ENCODE peak calls at places on chromosomes 11 and 22, in eight cellular contexts. One of them, this sample, is unnamed.

GRCh38 chr11:66294626-66295620 is 3.2 kb downstream of the TMEM151A start:
- DNase-seq in BE2C: no peak
- DNase-seq in osteocyte: no peak
- DNase-seq in endothelial cell of umbilical vein: no peak
- DNase-seq in breast epithelium: no peak
- DNase-seq in HFFc6: no peak
- DNase-seq in A549: no peak
- DNase-seq in GM23338: no peak
- DNase-seq in this sample: no peak

GRCh38 chr22:23150762-23151161 is 5.5 kb downstream of the RAB36 start:
- DNase-seq in BE2C: no peak
- DNase-seq in osteocyte: no peak
- DNase-seq in endothelial cell of umbilical vein: no peak
- DNase-seq in breast epithelium: no peak
- DNase-seq in HFFc6: no peak
- DNase-seq in A549: no peak
- DNase-seq in GM23338: no peak
- DNase-seq in this sample: no peak

GRCh38 chr11:122731500-122731913 is 76.0 kb downstream of the UBASH3B start:
- DNase-seq in BE2C: no peak
- DNase-seq in osteocyte: no peak
- DNase-seq in endothelial cell of umbilical vein: no peak
- DNase-seq in breast epithelium: no peak
- DNase-seq in HFFc6: peak
- DNase-seq in A549: peak
- DNase-seq in GM23338: no peak
- DNase-seq in this sample: no peak

GRCh38 chr11:110505514-110506284 is 76.0 kb downstream of the FDX1 start:
- DNase-seq in BE2C: no peak
- DNase-seq in osteocyte: no peak
- DNase-seq in endothelial cell of umbilical vein: no peak
- DNase-seq in breast epithelium: no peak
- DNase-seq in HFFc6: no peak
- DNase-seq in A549: no peak
- DNase-seq in GM23338: no peak
- DNase-seq in this sample: no peak

GRCh38 chr11:68962527-68963250 is 18.1 kb downstream of the MRGPRD start:
- DNase-seq in BE2C: no peak
- DNase-seq in osteocyte: no peak
- DNase-seq in endothelial cell of umbilical vein: no peak
- DNase-seq in breast epithelium: no peak
- DNase-seq in HFFc6: no peak
- DNase-seq in A549: no peak
- DNase-seq in GM23338: no peak
- DNase-seq in this sample: no peak

GRCh38 chr11:30712749-30713148 is 126.6 kb upstream of the MPPED2 start:
- DNase-seq in BE2C: no peak
- DNase-seq in osteocyte: no peak
- DNase-seq in endothelial cell of umbilical vein: no peak
- DNase-seq in breast epithelium: no peak
- DNase-seq in HFFc6: no peak
- DNase-seq in A549: no peak
- DNase-seq in GM23338: no peak
- DNase-seq in this sample: no peak

GRCh38 chr11:94583885-94584500 is 16.8 kb downstream of the PIWIL4 start:
- DNase-seq in BE2C: no peak
- DNase-seq in osteocyte: no peak
- DNase-seq in endothelial cell of umbilical vein: no peak
- DNase-seq in breast epithelium: no peak
- DNase-seq in HFFc6: no peak
- DNase-seq in A549: no peak
- DNase-seq in GM23338: no peak
- DNase-seq in this sample: no peak

GRCh38 chr11:43941257-43941879 is 1.1 kb upstream of the C11orf96 start:
- DNase-seq in BE2C: peak
- DNase-seq in osteocyte: no peak
- DNase-seq in endothelial cell of umbilical vein: no peak
- DNase-seq in breast epithelium: no peak
- DNase-seq in HFFc6: no peak
- DNase-seq in A549: no peak
- DNase-seq in GM23338: no peak
- DNase-seq in this sample: no peak

GRCh38 chr11:119470316-119471266 is 47.6 kb upstream of the THY1 start:
- DNase-seq in BE2C: peak
- DNase-seq in osteocyte: peak
- DNase-seq in endothelial cell of umbilical vein: no peak
- DNase-seq in breast epithelium: peak
- DNase-seq in HFFc6: peak
- DNase-seq in A549: no peak
- DNase-seq in GM23338: no peak
- DNase-seq in this sample: peak

GRCh38 chr11:2387266-2387982 is 10.3 kb downstream of the CD81 start:
- DNase-seq in BE2C: no peak
- DNase-seq in osteocyte: no peak
- DNase-seq in endothelial cell of umbilical vein: no peak
- DNase-seq in breast epithelium: no peak
- DNase-seq in HFFc6: peak
- DNase-seq in A549: no peak
- DNase-seq in GM23338: no peak
- DNase-seq in this sample: no peak

GRCh38 chr22:41822289-41823057 is 10.4 kb upstream of the SREBF2 start:
- DNase-seq in BE2C: no peak
- DNase-seq in osteocyte: no peak
- DNase-seq in endothelial cell of umbilical vein: peak
- DNase-seq in breast epithelium: no peak
- DNase-seq in HFFc6: peak
- DNase-seq in A549: peak
- DNase-seq in GM23338: peak
- DNase-seq in this sample: no peak

GRCh38 chr11:28674432-28675076 is 566.4 kb downstream of the METTL15 start:
- DNase-seq in BE2C: peak
- DNase-seq in osteocyte: no peak
- DNase-seq in endothelial cell of umbilical vein: peak
- DNase-seq in breast epithelium: no peak
- DNase-seq in HFFc6: peak
- DNase-seq in A549: no peak
- DNase-seq in GM23338: peak
- DNase-seq in this sample: no peak

GRCh38 chr11:59680287-59681154 is 11.7 kb upstream of the PATL1 start:
- DNase-seq in BE2C: peak
- DNase-seq in osteocyte: no peak
- DNase-seq in endothelial cell of umbilical vein: peak
- DNase-seq in breast epithelium: peak
- DNase-seq in HFFc6: peak
- DNase-seq in A549: peak
- DNase-seq in GM23338: peak
- DNase-seq in this sample: no peak

GRCh38 chr22:42992886-42993479 is 22.0 kb downstream of the PACSIN2 start:
- DNase-seq in BE2C: no peak
- DNase-seq in osteocyte: no peak
- DNase-seq in endothelial cell of umbilical vein: no peak
- DNase-seq in breast epithelium: no peak
- DNase-seq in HFFc6: no peak
- DNase-seq in A549: no peak
- DNase-seq in GM23338: no peak
- DNase-seq in this sample: no peak

GRCh38 chr11:68992743-68993255 is 12.0 kb upstream of the MRGPRD start:
- DNase-seq in BE2C: no peak
- DNase-seq in osteocyte: peak
- DNase-seq in endothelial cell of umbilical vein: no peak
- DNase-seq in breast epithelium: no peak
- DNase-seq in HFFc6: no peak
- DNase-seq in A549: no peak
- DNase-seq in GM23338: no peak
- DNase-seq in this sample: no peak

GRCh38 chr22:38461414-38462081 is 6.3 kb upstream of the KDELR3 start:
- DNase-seq in BE2C: peak
- DNase-seq in osteocyte: peak
- DNase-seq in endothelial cell of umbilical vein: peak
- DNase-seq in breast epithelium: peak
- DNase-seq in HFFc6: peak
- DNase-seq in A549: peak
- DNase-seq in GM23338: peak
- DNase-seq in this sample: peak

GRCh38 chr22:43407591-43407990 is 4.2 kb upstream of the MPPED1 start:
- DNase-seq in BE2C: peak
- DNase-seq in osteocyte: no peak
- DNase-seq in endothelial cell of umbilical vein: no peak
- DNase-seq in breast epithelium: no peak
- DNase-seq in HFFc6: no peak
- DNase-seq in A549: no peak
- DNase-seq in GM23338: no peak
- DNase-seq in this sample: no peak

GRCh38 chr11:71496421-71496820 is 30.6 kb upstream of the KRTAP5-7 start:
- DNase-seq in BE2C: no peak
- DNase-seq in osteocyte: peak
- DNase-seq in endothelial cell of umbilical vein: no peak
- DNase-seq in breast epithelium: no peak
- DNase-seq in HFFc6: no peak
- DNase-seq in A549: no peak
- DNase-seq in GM23338: no peak
- DNase-seq in this sample: no peak

GRCh38 chr11:84089072-84090057 is 803.2 kb upstream of the CCDC90B start:
- DNase-seq in BE2C: peak
- DNase-seq in osteocyte: no peak
- DNase-seq in endothelial cell of umbilical vein: no peak
- DNase-seq in breast epithelium: no peak
- DNase-seq in HFFc6: no peak
- DNase-seq in A549: no peak
- DNase-seq in GM23338: no peak
- DNase-seq in this sample: no peak

GRCh38 chr11:44623321-44623715 is 57.9 kb downstream of the CD82 start:
- DNase-seq in BE2C: no peak
- DNase-seq in osteocyte: peak
- DNase-seq in endothelial cell of umbilical vein: peak
- DNase-seq in breast epithelium: no peak
- DNase-seq in HFFc6: no peak
- DNase-seq in A549: no peak
- DNase-seq in GM23338: no peak
- DNase-seq in this sample: peak

GRCh38 chr22:46073683-46074504 is 76.4 kb upstream of the PPARA start:
- DNase-seq in BE2C: peak
- DNase-seq in osteocyte: no peak
- DNase-seq in endothelial cell of umbilical vein: peak
- DNase-seq in breast epithelium: no peak
- DNase-seq in HFFc6: peak
- DNase-seq in A549: no peak
- DNase-seq in GM23338: no peak
- DNase-seq in this sample: peak

GRCh38 chr11:12112731-12113130 is 2.3 kb downstream of the MICAL2 start:
- DNase-seq in BE2C: no peak
- DNase-seq in osteocyte: no peak
- DNase-seq in endothelial cell of umbilical vein: no peak
- DNase-seq in breast epithelium: no peak
- DNase-seq in HFFc6: no peak
- DNase-seq in A549: no peak
- DNase-seq in GM23338: no peak
- DNase-seq in this sample: no peak
- TF ChIP-seq CTCF in BE2C: no peak
- TF ChIP-seq CTCF in osteocyte: no peak
- TF ChIP-seq CTCF in endothelial cell of umbilical vein: no peak
- TF ChIP-seq CTCF in breast epithelium: no peak
- TF ChIP-seq CTCF in HFFc6: no peak
- TF ChIP-seq CTCF in A549: no peak
- TF ChIP-seq CTCF in GM23338: no peak
- TF ChIP-seq CTCF in this sample: no peak

GRCh38 chr22:50488886-50489285 is 2.2 kb downstream of the MIOX start:
- DNase-seq in BE2C: no peak
- DNase-seq in osteocyte: no peak
- DNase-seq in endothelial cell of umbilical vein: no peak
- DNase-seq in breast epithelium: no peak
- DNase-seq in HFFc6: no peak
- DNase-seq in A549: no peak
- DNase-seq in GM23338: no peak
- DNase-seq in this sample: no peak

GRCh38 chr22:50487290-50488005 is 789 bp downstream of the MIOX start:
- DNase-seq in BE2C: peak
- DNase-seq in osteocyte: no peak
- DNase-seq in endothelial cell of umbilical vein: no peak
- DNase-seq in breast epithelium: no peak
- DNase-seq in HFFc6: no peak
- DNase-seq in A549: no peak
- DNase-seq in GM23338: no peak
- DNase-seq in this sample: no peak

GRCh38 chr22:50488006-50488677 is 1.5 kb downstream of the MIOX start:
- DNase-seq in BE2C: no peak
- DNase-seq in osteocyte: no peak
- DNase-seq in endothelial cell of umbilical vein: no peak
- DNase-seq in breast epithelium: no peak
- DNase-seq in HFFc6: no peak
- DNase-seq in A549: no peak
- DNase-seq in GM23338: no peak
- DNase-seq in this sample: no peak

GRCh38 chr22:50485221-50486131 is 1.2 kb upstream of the MIOX start:
- DNase-seq in BE2C: peak
- DNase-seq in osteocyte: no peak
- DNase-seq in endothelial cell of umbilical vein: no peak
- DNase-seq in breast epithelium: no peak
- DNase-seq in HFFc6: peak
- DNase-seq in A549: no peak
- DNase-seq in GM23338: no peak
- DNase-seq in this sample: no peak

GRCh38 chr22:50486561-50487289 is at the start of gene MIOX:
- DNase-seq in BE2C: peak
- DNase-seq in osteocyte: no peak
- DNase-seq in endothelial cell of umbilical vein: no peak
- DNase-seq in breast epithelium: no peak
- DNase-seq in HFFc6: peak
- DNase-seq in A549: no peak
- DNase-seq in GM23338: no peak
- DNase-seq in this sample: no peak
- TF ChIP-seq CTCF in BE2C: no peak
- TF ChIP-seq CTCF in osteocyte: no peak
- TF ChIP-seq CTCF in endothelial cell of umbilical vein: no peak
- TF ChIP-seq CTCF in breast epithelium: no peak
- TF ChIP-seq CTCF in HFFc6: no peak
- TF ChIP-seq CTCF in A549: no peak
- TF ChIP-seq CTCF in GM23338: no peak
- TF ChIP-seq CTCF in this sample: no peak

DNA sequence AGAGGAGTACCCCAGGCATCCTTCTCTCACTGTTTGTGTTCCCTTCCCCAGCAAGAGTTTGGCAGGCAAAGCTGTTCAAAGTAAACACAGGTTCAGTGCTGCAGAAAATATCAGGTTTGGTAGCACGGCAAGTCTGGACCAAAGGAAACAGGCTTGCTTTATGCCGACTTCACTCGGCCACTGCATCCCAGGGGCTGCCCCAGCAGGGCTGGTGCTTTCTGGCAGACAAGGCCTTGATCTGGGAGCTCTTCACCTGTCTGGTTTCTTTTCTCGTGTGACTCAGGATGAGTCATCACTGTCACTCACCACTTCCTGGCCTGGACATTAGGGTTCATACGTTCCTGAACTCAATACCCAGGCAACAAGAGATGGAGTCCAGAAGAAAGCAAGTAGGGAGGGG is 52.6 kb upstream of the NAV2 start:
- DNase-seq in BE2C: peak
- DNase-seq in osteocyte: no peak
- DNase-seq in endothelial cell of umbilical vein: peak
- DNase-seq in breast epithelium: peak
- DNase-seq in HFFc6: peak
- DNase-seq in A549: peak
- DNase-seq in GM23338: no peak
- DNase-seq in this sample: no peak
- TF ChIP-seq CTCF in BE2C: no peak
- TF ChIP-seq CTCF in osteocyte: no peak
- TF ChIP-seq CTCF in endothelial cell of umbilical vein: no peak
- TF ChIP-seq CTCF in breast epithelium: no peak
- TF ChIP-seq CTCF in HFFc6: no peak
- TF ChIP-seq CTCF in A549: no peak
- TF ChIP-seq CTCF in GM23338: no peak
- TF ChIP-seq CTCF in this sample: no peak

GRCh38 chr22:26292667-26292995 is 123.4 kb downstream of the SEZ6L start:
- DNase-seq in BE2C: no peak
- DNase-seq in osteocyte: no peak
- DNase-seq in endothelial cell of umbilical vein: no peak
- DNase-seq in breast epithelium: no peak
- DNase-seq in HFFc6: no peak
- DNase-seq in A549: no peak
- DNase-seq in GM23338: no peak
- DNase-seq in this sample: no peak
- TF ChIP-seq CTCF in BE2C: no peak
- TF ChIP-seq CTCF in osteocyte: no peak
- TF ChIP-seq CTCF in endothelial cell of umbilical vein: no peak
- TF ChIP-seq CTCF in breast epithelium: no peak
- TF ChIP-seq CTCF in HFFc6: no peak
- TF ChIP-seq CTCF in A549: no peak
- TF ChIP-seq CTCF in GM23338: no peak
- TF ChIP-seq CTCF in this sample: no peak